ENCODE peak calls at places on chromosomes 16 and 17, in six cellular contexts. R is Calu3, K is endothelial cell, X is pancreas, P is neural crest cell, L is MCF 10A. M is an unnamed sample.

GRCh38 chr16:49581630-49582298 is 208.2 kb downstream of the C16orf78 start:
- DNase-seq in X (no peak), R (no peak), L (no peak), P (no peak), K (no peak), M (no peak)

GRCh38 chr17:31093866-31094599 is 744 bp upstream of the NF1 start:
- DNase-seq in X (peak; percentile 27), P (no peak), K (no peak), R (no peak), L (no peak), M (no peak)

GRCh38 chr17:55765472-55765871 is 14.6 kb downstream of the PCTP start:
- DNase-seq in K (no peak), P (no peak), X (no peak), L (no peak), R (no peak), M (no peak)

GRCh38 chr16:87065781-87066694 is 251.2 kb downstream of the C16orf95 start:
- DNase-seq in L (no peak), K (no peak), R (no peak), X (no peak), P (no peak), M (no peak)

GRCh38 chr16:11323551-11324336 is 21.5 kb upstream of the RMI2 start:
- DNase-seq in P (no peak), X (no peak), L (no peak), K (no peak), R (no peak), M (no peak)

GRCh38 chr16:67201411-67202345 is 2.7 kb downstream of the ELMO3 start:
- DNase-seq in X (no peak), L (no peak), P (no peak), K (no peak), R (no peak), M (no peak)

GRCh38 chr16:5044011-5044540 is 10.3 kb upstream of the NAGPA start:
- DNase-seq in R (no peak), X (no peak), P (no peak), K (no peak), L (no peak), M (no peak)

GRCh38 chr16:84616515-84616914 is 1.4 kb downstream of the COTL1 start:
- DNase-seq in K (no peak), R (no peak), L (peak; percentile 51), P (no peak), X (no peak), M (no peak)

GRCh38 chr17:81397314-81398169 is 2.3 kb downstream of the BAHCC1 start:
- DNase-seq in K (peak; percentile 84), P (peak; percentile 82), X (no peak), L (peak; percentile 69), R (no peak), M (peak; percentile 76)

GRCh38 chr17:81499601-81499970 is 13.0 kb downstream of the ACTG1 start:
- DNase-seq in L (no peak), X (no peak), R (no peak), P (no peak), K (no peak), M (no peak)

GRCh38 chr17:39361064-39361463 is 40.4 kb downstream of the FBXL20 start:
- DNase-seq in P (no peak), L (no peak), R (no peak), K (no peak), X (no peak), M (no peak)

GRCh38 chr16:22198547-22199293 is 7.4 kb upstream of the EEF2K start:
- DNase-seq in P (no peak), X (no peak), L (peak; percentile 35), K (no peak), R (no peak), M (no peak)

GRCh38 chr17:69565447-69565846 is 150.9 kb downstream of the MAP2K6 start:
- DNase-seq in X (no peak), K (no peak), R (no peak), L (no peak), P (no peak), M (no peak)

GRCh38 chr17:60819447-60820130 is 141.9 kb downstream of the BCAS3 start:
- DNase-seq in L (no peak), P (no peak), R (no peak), X (no peak), K (no peak), M (no peak)

GRCh38 chr16:17228048-17228707 is 242.6 kb downstream of the XYLT1 start:
- DNase-seq in P (no peak), L (no peak), R (no peak), X (no peak), K (no peak), M (no peak)

GRCh38 chr16:87534751-87535150 is 41.9 kb upstream of the ZCCHC14 start:
- DNase-seq in P (no peak), K (no peak), X (no peak), L (no peak), R (no peak), M (no peak)

GRCh38 chr17:55398689-55399088 is 22.9 kb downstream of the MMD start:
- DNase-seq in R (no peak), P (no peak), X (no peak), K (no peak), L (no peak), M (no peak)

GRCh38 chr16:81531415-81531814 is 86.8 kb downstream of the CMIP start:
- DNase-seq in P (no peak), R (no peak), X (no peak), L (peak; percentile 92), K (no peak), M (no peak)

GRCh38 chr17:67980456-67980855 is 15.8 kb downstream of the C17orf58 start:
- DNase-seq in K (no peak), X (no peak), P (no peak), R (no peak), L (no peak), M (no peak)

GRCh38 chr17:67974186-67974585 is 22.1 kb downstream of the C17orf58 start:
- DNase-seq in K (no peak), X (no peak), P (no peak), R (no peak), L (no peak), M (no peak)

GRCh38 chr17:67970783-67971182 is 25.5 kb downstream of the C17orf58 start:
- DNase-seq in P (no peak), K (no peak), R (no peak), L (no peak), X (no peak), M (no peak)

GRCh38 chr17:67974598-67975066 is 21.6 kb downstream of the C17orf58 start:
- DNase-seq in L (no peak), R (no peak), K (no peak), P (no peak), X (no peak), M (no peak)
- TF ChIP-seq CTCF in L (no peak), R (no peak), K (no peak), P (no peak), X (no peak), M (no peak)

GRCh38 chr17:44376124-44376523 is 12.5 kb upstream of the FAM171A2 start:
- DNase-seq in K (peak; percentile 62), P (peak; percentile 46), R (peak; percentile 48), X (no peak), L (peak; percentile 33), M (peak; percentile 47)
- TF ChIP-seq CTCF in K (peak; percentile 55), P (peak; percentile 52), R (peak; percentile 81), X (no peak), L (peak; percentile 47), M (peak; percentile 43)

GRCh38 chr17:70905796-70906195 is 736.5 kb downstream of the KCNJ2 start:
- DNase-seq in K (no peak), R (peak; percentile 8), L (peak; percentile 92), X (peak; percentile 35), P (no peak), M (no peak)

GRCh38 chr17:70906808-70907207 is 737.5 kb downstream of the KCNJ2 start:
- DNase-seq in K (no peak), P (peak; percentile 18), R (no peak), L (no peak), X (no peak), M (no peak)

GRCh38 chr17:70896843-70897242 is 727.5 kb downstream of the KCNJ2 start:
- DNase-seq in K (no peak), P (no peak), R (no peak), L (no peak), X (no peak), M (no peak)

DNA sequence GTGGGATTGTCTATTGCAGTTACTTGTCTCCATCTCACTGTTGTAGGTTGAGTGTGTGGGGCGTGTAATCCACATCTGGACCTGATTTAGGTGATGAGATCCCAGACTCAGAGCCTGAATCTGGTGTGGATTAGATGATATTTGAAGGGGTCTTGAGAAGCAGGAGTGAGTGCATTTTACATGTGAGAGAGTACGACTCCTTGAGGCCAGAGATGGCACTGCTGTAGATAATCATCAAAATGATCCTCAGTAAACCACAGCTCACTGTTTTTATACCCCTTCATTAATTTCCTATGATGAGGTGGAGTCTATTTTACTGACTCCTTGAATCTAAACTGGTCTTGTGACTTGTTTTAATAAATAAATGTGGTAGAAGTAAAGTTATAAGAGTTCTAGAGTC is 732.5 kb downstream of the KCNJ2 start:
- DNase-seq in R (no peak), K (no peak), P (no peak), L (no peak), X (no peak), M (no peak)
- TF ChIP-seq CTCF in R (no peak), K (no peak), P (no peak), L (no peak), X (no peak), M (no peak)

GRCh38 chr17:57528084-57528451 is 217.0 kb downstream of the CCDC182 start:
- DNase-seq in X (no peak), L (no peak), K (no peak), P (no peak), R (no peak), M (no peak)
- TF ChIP-seq CTCF in X (no peak), L (no peak), K (no peak), P (no peak), R (no peak), M (no peak)

GRCh38 chr16:2715519-2715918 is 4.5 kb downstream of the PRSS27 start:
- DNase-seq in K (peak; percentile 79), L (no peak), P (peak; percentile 54), R (peak; percentile 41), X (peak; percentile 41), M (peak; percentile 93)
- TF ChIP-seq CTCF in K (no peak), L (no peak), P (no peak), R (no peak), X (no peak), M (no peak)

DNA sequence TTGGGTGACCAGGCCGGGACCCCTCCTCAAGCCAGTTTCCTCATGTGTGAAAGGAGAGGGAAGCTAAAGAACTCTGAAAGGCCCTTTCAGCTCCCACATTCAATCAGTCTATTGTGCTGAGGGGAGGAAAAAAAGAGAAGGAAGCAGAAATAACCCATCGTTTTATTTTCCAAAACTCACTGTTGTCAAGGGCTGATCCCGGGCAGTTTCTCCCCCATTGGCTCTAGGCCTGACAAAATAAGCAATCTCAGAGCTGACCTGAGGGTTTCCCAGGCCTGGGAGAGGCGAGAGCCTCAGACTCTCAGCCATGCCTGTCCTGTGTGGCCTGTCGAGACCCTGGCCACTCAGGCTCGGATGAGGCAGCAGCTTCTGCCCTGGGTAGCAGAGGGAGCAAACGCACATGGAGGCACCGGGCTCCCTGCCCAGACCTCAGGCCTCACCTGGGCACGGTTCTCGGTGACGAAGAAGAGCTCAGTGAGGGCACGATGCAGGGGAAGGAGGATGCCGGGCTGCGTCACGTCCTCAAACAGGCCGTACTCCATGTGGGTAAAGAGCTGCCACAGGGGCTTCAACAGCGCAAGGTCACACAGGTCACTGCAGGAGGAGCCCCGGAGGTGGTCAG is 45.0 kb upstream of the ATP2A3 start:
- DNase-seq in X (no peak), P (no peak), K (no peak), L (no peak), R (no peak), M (no peak)
- TF ChIP-seq CTCF in X (no peak), P (no peak), K (no peak), L (no peak), R (no peak), M (no peak)

GRCh38 chr16:70463235-70463634 is 8.8 kb downstream of the FCSK start:
- DNase-seq in R (no peak), P (no peak), K (no peak), X (no peak), L (no peak), M (no peak)
- TF ChIP-seq CTCF in R (no peak), P (no peak), K (no peak), X (no peak), L (no peak), M (no peak)

M was measured in nephron progenitor cell.